ENCODE peak calls at places on chromosomes 12 and 14, in four cellular contexts. H, Y, M and N are unnamed samples.

GRCh38 chr14:26765768-26766550 is 168.1 kb upstream of the NOVA1 start:
- DNase-seq in M (peak), Y (no peak), H (peak), N (peak)

GRCh38 chr12:114400925-114401324 is 5.0 kb downstream of the TBX5 start:
- DNase-seq in H (no peak), M (peak), Y (peak), N (no peak)

GRCh38 chr14:69077841-69078240 is 75.1 kb downstream of the DCAF5 start:
- DNase-seq in H (peak), M (peak), Y (peak), N (peak)

GRCh38 chr12:19153396-19153795 is 23.9 kb downstream of the PLEKHA5 start:
- DNase-seq in Y (no peak), H (no peak), M (no peak), N (no peak)

GRCh38 chr12:132550014-132550802 is 60.2 kb downstream of the LRCOL1 start:
- DNase-seq in H (no peak), Y (no peak), M (no peak), N (no peak)

GRCh38 chr12:7645395-7646177 is 20.1 kb downstream of the APOBEC1 start:
- DNase-seq in H (peak), Y (peak), M (peak), N (peak)

GRCh38 chr12:79407671-79408622 is 282.8 kb downstream of the PAWR start:
- DNase-seq in Y (peak), M (peak), H (peak), N (peak)

GRCh38 chr12:116794725-116795124 is 56.6 kb downstream of the RNFT2 start:
- DNase-seq in H (no peak), M (no peak), Y (no peak), N (no peak)

GRCh38 chr12:60144395-60144794 is 548.6 kb downstream of the SLC16A7 start:
- DNase-seq in H (no peak), Y (no peak), M (no peak), N (no peak)

GRCh38 chr12:41980390-41980789 is 164.3 kb downstream of the GXYLT1 start:
- DNase-seq in H (no peak), M (no peak), Y (no peak), N (peak)

GRCh38 chr14:56810850-56811595 is 744 bp upstream of the OTX2 start:
- DNase-seq in H (no peak), Y (no peak), M (no peak), N (no peak)

GRCh38 chr12:93011100-93011499 is 82.0 kb upstream of the EEA1 start:
- DNase-seq in Y (peak), H (no peak), M (no peak), N (peak)